ENCODE peak calls at places on chromosomes 5 and 9, in seven cellular contexts. C is stimulated activated CD4-positive, alpha-beta T cell treated with anti-CD3 and anti-CD28 coated beads, Interleukin-15, amount 100 ng/mL, for 1 hour; B is hypothalamus; Y is left ventricle myocardium superior; T is pancreas; H is HCT116; J is stimulated activated CD8-positive, alpha-beta memory T cell treated with anti-CD3 and anti-CD28 coated beads, Interleukin-7, amount 100 ng/mL, for 4 hours. S is an unnamed sample.
A peak's percentile ranks its signal among the peaks of the same experiment; 100 is the strongest.

GRCh38 chr5:179549973-179550510 is 312 bp upstream of the RUFY1 start:
- DNase-seq in C (no peak), B (no peak), Y (no peak), T (no peak), H (no peak), J (peak; percentile 67), S (no peak)

GRCh38 chr5:138466900-138467710 is 1.8 kb downstream of the EGR1 start:
- DNase-seq in C (peak; percentile 61), B (no peak), Y (peak; percentile 43), T (no peak), H (no peak), J (no peak), S (no peak)

GRCh38 chr5:81768960-81769452 is 18.1 kb upstream of the SSBP2 start:
- DNase-seq in C (no peak), B (no peak), Y (no peak), T (no peak), H (peak; percentile 35), J (no peak), S (peak; percentile 56)

GRCh38 chr9:38059233-38059936 is 9.6 kb downstream of the SHB start:
- DNase-seq in C (no peak), B (no peak), Y (no peak), T (peak; percentile 26), H (no peak), J (no peak), S (no peak)

GRCh38 chr5:136511046-136511445 is 145.7 kb upstream of the TRPC7 start:
- DNase-seq in C (no peak), B (no peak), Y (no peak), T (no peak), H (no peak), J (no peak), S (peak; percentile 23)

GRCh38 chr5:139306197-139306596 is 12.7 kb downstream of the MATR3 start:
- DNase-seq in C (no peak), B (no peak), Y (no peak), T (no peak), H (no peak), J (no peak), S (no peak)

GRCh38 chr9:91681461-91682305 is 258.1 kb upstream of the NFIL3 start:
- DNase-seq in C (no peak), B (peak; percentile 60), Y (peak; percentile 88), T (peak; percentile 92), H (peak; percentile 45), J (peak; percentile 41), S (peak; percentile 87)

GRCh38 chr5:36734422-36734821 is 128.0 kb downstream of the SLC1A3 start:
- DNase-seq in C (no peak), B (no peak), Y (no peak), T (no peak), H (no peak), J (no peak), S (no peak)

GRCh38 chr9:29966247-29966646 is 2393.0 kb upstream of the C9orf72 start:
- DNase-seq in C (no peak), B (no peak), Y (no peak), T (no peak), H (no peak), J (no peak), S (no peak)

GRCh38 chr9:72485821-72486605 is 35.4 kb upstream of the TMC1 start:
- DNase-seq in C (no peak), B (no peak), Y (no peak), T (no peak), H (no peak), J (no peak), S (peak; percentile 94)

GRCh38 chr9:306907-307306 is 92.2 kb downstream of the DOCK8 start:
- DNase-seq in C (peak; percentile 9), B (no peak), Y (no peak), T (no peak), H (no peak), J (peak; percentile 15), S (no peak)

GRCh38 chr9:93896496-93897033 is 58.6 kb downstream of the BARX1 start:
- DNase-seq in C (no peak), B (no peak), Y (no peak), T (no peak), H (no peak), J (no peak), S (no peak)

S was measured in COLO829.